ENCODE peak calls at places on chromosomes 11 and 22, in six cellular contexts. S is C1 segment of cervical spinal cord; E is AG09319; R is SHP77; D is mammary epithelial cell; B is stimulated activated CD4-positive, alpha-beta T cell treated with anti-CD3 and anti-CD28 coated beads, Interleukin-12 subunit alpha, Interleukin-12 subunit beta, amount 100 ng/mL, for 24 hours. H is an unnamed sample.

GRCh38 chr22:49553076-49553475 is 274.6 kb downstream of the BRD1 start:
- DNase-seq in S (no peak), E (no peak), R (no peak), D (no peak), B (no peak), H (no peak)

GRCh38 chr11:29119691-29120328 is 897.0 kb downstream of the KCNA4 start:
- DNase-seq in S (no peak), E (peak; percentile 29), R (peak; percentile 2), D (peak; percentile 16), B (no peak), H (peak; percentile 51)

GRCh38 chr11:106391771-106392412 is 314.4 kb downstream of the AASDHPPT start:
- DNase-seq in S (no peak), E (peak; percentile 10), R (no peak), D (peak; percentile 12), B (no peak), H (no peak)

GRCh38 chr11:57377098-57377497 is 3.9 kb downstream of the PRG3 start:
- DNase-seq in S (no peak), E (no peak), R (no peak), D (no peak), B (no peak), H (no peak)

GRCh38 chr22:49553518-49554295 is 274.0 kb downstream of the BRD1 start:
- DNase-seq in S (no peak), E (no peak), R (no peak), D (no peak), B (no peak), H (no peak)

GRCh38 chr22:29626497-29627195 is 23.2 kb downstream of the NF2 start:
- DNase-seq in S (no peak), E (peak; percentile 77), R (no peak), D (peak; percentile 81), B (no peak), H (no peak)

GRCh38 chr11:17897495-17897894 is 115.4 kb downstream of the SERGEF start:
- DNase-seq in S (no peak), E (no peak), R (no peak), D (no peak), B (no peak), H (no peak)

GRCh38 chr11:67266424-67267187 is at the start of gene GRK2:
- DNase-seq in S (no peak), E (no peak), R (peak; percentile 56), D (no peak), B (no peak), H (no peak)

GRCh38 chr11:132987936-132988335 is 544.4 kb downstream of the OPCML start:
- DNase-seq in S (no peak), E (no peak), R (no peak), D (no peak), B (no peak), H (no peak)

GRCh38 chr11:119742263-119742861 is 13.4 kb upstream of the NECTIN1 start:
- DNase-seq in S (no peak), E (no peak), R (no peak), D (no peak), B (no peak), H (no peak)

GRCh38 chr22:29146101-29146560 is 59.6 kb upstream of the EMID1 start:
- DNase-seq in S (no peak), E (no peak), R (no peak), D (no peak), B (no peak), H (no peak)

GRCh38 chr11:102530558-102530957 is at the start of gene MMP7:
- DNase-seq in S (no peak), E (no peak), R (peak; percentile 23), D (peak; percentile 68), B (no peak), H (no peak)

GRCh38 chr11:64164392-64165312 is 1.3 kb downstream of the MACROD1 start:
- DNase-seq in S (no peak), E (no peak), R (no peak), D (no peak), B (no peak), H (no peak)

GRCh38 chr22:41933411-41934177 is 7.0 kb upstream of the TNFRSF13C start:
- DNase-seq in S (no peak), E (no peak), R (no peak), D (no peak), B (no peak), H (no peak)

GRCh38 chr22:37242395-37242918 is 1.6 kb downstream of the RAC2 start:
- DNase-seq in S (no peak), E (no peak), R (no peak), D (peak; percentile 46), B (peak; percentile 82), H (no peak)

GRCh38 chr22:48379371-48379770 is 1448.3 kb downstream of the BRD1 start:
- DNase-seq in S (no peak), E (no peak), R (no peak), D (no peak), B (no peak), H (no peak)

GRCh38 chr11:117026593-117027330 is 71.5 kb downstream of the SIK3 start:
- DNase-seq in S (no peak), E (no peak), R (no peak), D (peak; percentile 59), B (no peak), H (no peak)

GRCh38 chr11:69918938-69919650 is 99.9 kb upstream of the FGF3 start:
- DNase-seq in S (no peak), E (no peak), R (peak; percentile 65), D (peak; percentile 39), B (peak; percentile 54), H (no peak)

GRCh38 chr11:28860898-28861297 is 752.7 kb downstream of the METTL15 start:
- DNase-seq in S (no peak), E (no peak), R (no peak), D (peak; percentile 53), B (no peak), H (peak; percentile 16)

GRCh38 chr22:49334976-49335375 is 492.7 kb downstream of the BRD1 start:
- DNase-seq in S (no peak), E (no peak), R (no peak), D (no peak), B (no peak), H (no peak)

GRCh38 chr11:62921573-62922188 is 518 bp upstream of the CHRM1 start:
- DNase-seq in S (no peak), E (no peak), R (peak; percentile 31), D (no peak), B (no peak), H (no peak)

GRCh38 chr11:17765381-17766359 is 31.1 kb downstream of the KCNC1 start:
- DNase-seq in S (no peak), E (no peak), R (no peak), D (no peak), B (no peak), H (no peak)

GRCh38 chr22:42939941-42940653 is 74.9 kb downstream of the PACSIN2 start:
- DNase-seq in S (no peak), E (no peak), R (peak; percentile 52), D (peak; percentile 72), B (no peak), H (peak; percentile 70)

GRCh38 chr11:26904114-26904513 is 89.8 kb upstream of the FIBIN start:
- DNase-seq in S (no peak), E (no peak), R (no peak), D (no peak), B (no peak), H (no peak)

GRCh38 chr11:75534291-75535038 is 8.7 kb upstream of the GDPD5 start:
- DNase-seq in S (no peak), E (no peak), R (peak; percentile 36), D (no peak), B (no peak), H (no peak)

GRCh38 chr22:41934284-41935014 is 7.8 kb upstream of the TNFRSF13C start:
- DNase-seq in S (no peak), E (no peak), R (no peak), D (no peak), B (no peak), H (no peak)

GRCh38 chr22:43823353-43823908 is 11.3 kb upstream of the EFCAB6 start:
- DNase-seq in S (no peak), E (no peak), R (peak; percentile 83), D (peak; percentile 9), B (no peak), H (no peak)

GRCh38 chr22:29846290-29846689 is 8.2 kb upstream of the ASCC2 start:
- DNase-seq in S (no peak), E (no peak), R (no peak), D (no peak), B (no peak), H (no peak)

GRCh38 chr22:35910013-35910860 is 118.4 kb downstream of the RBFOX2 start:
- DNase-seq in S (no peak), E (no peak), R (no peak), D (no peak), B (no peak), H (no peak)

GRCh38 chr11:65558002-65558784 is at the start of gene LTBP3:
- DNase-seq in S (peak; percentile 38), E (no peak), R (peak; percentile 34), D (peak; percentile 77), B (no peak), H (no peak)

GRCh38 chr11:111069076-111069475 is 176.4 kb upstream of the POU2AF2 start:
- DNase-seq in S (no peak), E (peak; percentile 73), R (no peak), D (peak; percentile 27), B (no peak), H (peak; percentile 65)

GRCh38 chr11:128342511-128343133 is 244.7 kb downstream of the ETS1 start:
- DNase-seq in S (no peak), E (no peak), R (peak; percentile 100), D (peak; percentile 26), B (no peak), H (peak; percentile 94)

GRCh38 chr11:117572671-117573070 is 224.3 kb downstream of the DSCAML1 start:
- DNase-seq in S (no peak), E (no peak), R (no peak), D (no peak), B (no peak), H (no peak)

H was measured in brain pericyte.